ENCODE peak calls at places on chromosome 1, in nine cellular contexts. I, Q, N, G, Y, D, P, K and H are unnamed samples.

GRCh38 chr1:188055921-188056505 is 1227.3 kb downstream of the PLA2G4A start:
- DNase-seq in I (no peak), Q (no peak), N (peak), G (no peak), Y (no peak), D (no peak), P (no peak), K (no peak), H (no peak)

GRCh38 chr1:101284021-101284420 is 47.2 kb downstream of the S1PR1 start:
- DNase-seq in I (no peak), Q (no peak), N (no peak), G (peak), Y (no peak), D (no peak), P (no peak), K (no peak), H (no peak)

GRCh38 chr1:110060034-110060661 is 10.3 kb downstream of the ALX3 start:
- DNase-seq in I (peak), Q (peak), N (no peak), G (peak), Y (no peak), D (no peak), P (peak), K (no peak), H (no peak)

GRCh38 chr1:54259546-54259945 is 59.6 kb downstream of the MRPL37 start:
- DNase-seq in I (no peak), Q (no peak), N (no peak), G (no peak), Y (no peak), D (no peak), P (no peak), K (no peak), H (no peak)

GRCh38 chr1:214260561-214261205 is 20.3 kb upstream of the SMYD2 start:
- DNase-seq in I (no peak), Q (no peak), N (no peak), G (no peak), Y (no peak), D (no peak), P (no peak), K (no peak), H (no peak)

GRCh38 chr1:9690440-9691107 is 39.0 kb downstream of the PIK3CD start:
- DNase-seq in I (no peak), Q (no peak), N (no peak), G (no peak), Y (no peak), D (no peak), P (no peak), K (no peak), H (no peak)

GRCh38 chr1:27527857-27528700 is 38.1 kb upstream of the WASF2 start:
- DNase-seq in I (no peak), Q (no peak), N (no peak), G (peak), Y (no peak), D (peak), P (no peak), K (no peak), H (no peak)

GRCh38 chr1:6475381-6476133 is 9.6 kb upstream of the TNFRSF25 start:
- DNase-seq in I (peak), Q (peak), N (peak), G (peak), Y (no peak), D (peak), P (peak), K (no peak), H (no peak)

GRCh38 chr1:89604414-89604735 is 28.5 kb upstream of the LRRC8C start:
- DNase-seq in I (no peak), Q (no peak), N (no peak), G (peak), Y (no peak), D (no peak), P (no peak), K (no peak), H (no peak)

GRCh38 chr1:1325288-1326074 is 879 bp downstream of the CPTP start:
- DNase-seq in I (no peak), Q (no peak), N (no peak), G (no peak), Y (no peak), D (no peak), P (no peak), K (no peak), H (no peak)

GRCh38 chr1:27967884-27968466 is 8.2 kb downstream of the XKR8 start:
- DNase-seq in I (no peak), Q (no peak), N (no peak), G (no peak), Y (no peak), D (no peak), P (no peak), K (no peak), H (no peak)

GRCh38 chr1:61083014-61083798 is 845 bp downstream of the NFIA start:
- DNase-seq in I (peak), Q (no peak), N (no peak), G (peak), Y (no peak), D (peak), P (no peak), K (no peak), H (no peak)

GRCh38 chr1:11273595-11274234 is 717 bp downstream of the UBIAD1 start:
- DNase-seq in I (no peak), Q (no peak), N (no peak), G (no peak), Y (no peak), D (no peak), P (peak), K (no peak), H (no peak)

GRCh38 chr1:27940297-27940696 is 5.5 kb downstream of the SMPDL3B start:
- DNase-seq in I (peak), Q (no peak), N (peak), G (peak), Y (no peak), D (no peak), P (peak), K (no peak), H (no peak)

GRCh38 chr1:118290046-118290445 is 105.0 kb upstream of the SPAG17 start:
- DNase-seq in I (no peak), Q (no peak), N (no peak), G (no peak), Y (no peak), D (no peak), P (no peak), K (no peak), H (no peak)